ENCODE peak calls at places on chromosome 4, in five cellular contexts. X, G, Z, F and R are unnamed samples.
A peak's percentile ranks its signal among the peaks of the same experiment; 100 is the strongest.

GRCh38 chr4:40241936-40242590 is 45.2 kb downstream of the RHOH start:
- DNase-seq in X (no peak), F (no peak), G (peak; percentile 45), Z (no peak), R (no peak)

GRCh38 chr4:115453416-115453815 is 340.0 kb upstream of the NDST4 start:
- DNase-seq in F (no peak), Z (no peak), X (no peak), G (no peak), R (no peak)

GRCh38 chr4:99885063-99885664 is 9.1 kb downstream of the LAMTOR3 start:
- DNase-seq in G (no peak), F (no peak), X (no peak), Z (peak; percentile 18), R (no peak)

GRCh38 chr4:155407480-155407879 is 30.7 kb upstream of the MAP9 start:
- DNase-seq in F (no peak), X (no peak), Z (no peak), G (no peak), R (no peak)

GRCh38 chr4:41856797-41857196 is 78.4 kb upstream of the TMEM33 start:
- DNase-seq in Z (no peak), X (no peak), F (no peak), G (no peak), R (no peak)

GRCh38 chr4:174244441-174244840 is 39.0 kb downstream of the FBXO8 start:
- DNase-seq in Z (no peak), G (no peak), X (no peak), F (no peak), R (no peak)

GRCh38 chr4:153529646-153530045 is 63.5 kb downstream of the TMEM131L start:
- DNase-seq in Z (no peak), F (no peak), G (no peak), X (no peak), R (no peak)

GRCh38 chr4:181659202-181659601 is 584.0 kb upstream of the TENM3 start:
- DNase-seq in G (no peak), F (no peak), X (no peak), Z (no peak), R (no peak)

GRCh38 chr4:81724925-81725329 is 253.2 kb upstream of the RASGEF1B start:
- DNase-seq in Z (no peak), F (peak; percentile 78), G (no peak), X (no peak), R (no peak)

GRCh38 chr4:168549145-168549544 is 52.3 kb downstream of the PALLD start:
- DNase-seq in Z (no peak), G (no peak), F (no peak), X (no peak), R (no peak)

GRCh38 chr4:168551211-168551610 is 54.4 kb downstream of the PALLD start:
- DNase-seq in X (no peak), Z (no peak), F (no peak), G (no peak), R (no peak)

GRCh38 chr4:168550071-168550766 is 53.4 kb downstream of the PALLD start:
- DNase-seq in X (no peak), F (no peak), G (no peak), Z (no peak), R (no peak)

GRCh38 chr4:168553714-168554370 is 57.0 kb downstream of the PALLD start:
- DNase-seq in X (no peak), F (no peak), G (no peak), Z (no peak), R (no peak)

DNA sequence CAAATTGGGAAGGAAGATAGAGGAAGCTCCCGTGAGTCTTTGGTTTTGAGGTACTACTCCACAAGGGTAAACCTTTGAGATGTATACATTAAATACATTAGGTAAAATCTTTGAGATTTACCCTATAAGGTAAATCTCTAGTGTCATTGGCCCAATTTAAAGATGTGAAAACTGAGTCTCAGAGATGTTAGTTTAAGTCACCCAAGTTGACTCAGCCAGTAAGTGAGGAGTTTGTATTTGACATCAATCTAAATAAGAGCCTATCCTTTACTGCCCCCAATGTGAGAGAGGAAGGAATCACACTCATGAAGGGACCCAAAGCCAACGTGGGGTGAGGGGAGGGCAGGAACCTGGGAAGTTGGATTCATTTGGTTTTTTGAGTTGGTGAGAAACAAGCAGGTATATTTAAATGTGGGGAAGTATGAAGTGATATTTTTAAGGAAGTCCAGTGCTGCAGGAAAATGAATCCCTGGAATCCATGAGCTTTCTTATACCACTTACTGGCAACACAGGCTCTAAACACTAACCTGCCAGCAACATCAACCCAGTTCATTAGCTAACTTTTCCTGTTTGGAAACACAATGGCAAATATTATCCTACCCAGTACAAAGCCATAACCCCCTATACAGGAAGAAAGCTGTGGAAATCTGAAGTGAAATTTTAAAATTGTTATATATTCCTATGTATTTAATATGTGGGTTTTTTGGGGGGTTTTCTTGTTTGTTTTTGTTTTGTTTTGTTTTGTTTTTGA is 55.3 kb downstream of the PALLD start:
- DNase-seq in G (no peak), Z (no peak), X (no peak), F (no peak), R (no peak)
- H3K4me3 ChIP-seq in G (no peak overlapping the region), Z (no peak overlapping the region), X (no peak overlapping the region), F (no peak overlapping the region), R (no peak overlapping the region)

GRCh38 chr4:26269038-26269437 is 51.8 kb upstream of the RBPJ start:
- DNase-seq in X (no peak), G (no peak), Z (no peak), F (no peak), R (no peak)
- H3K4me1 ChIP-seq in X (no peaks in the 10 kb centered on the region), G (no peaks in the 10 kb centered on the region), Z (no peaks in the 10 kb centered on the region), F (peaks cover 9% of the 10 kb centered on the region), R (no peaks in the 10 kb centered on the region)

GRCh38 chr4:54941994-54942552 is 183.3 kb downstream of the KDR start:
- DNase-seq in F (no peak), Z (no peak), X (no peak), G (peak; percentile 6), R (peak; percentile 43)

GRCh38 chr4:54945838-54946237 is 179.6 kb downstream of the KDR start:
- DNase-seq in F (no peak), X (no peak), G (no peak), Z (no peak), R (no peak)

GRCh38 chr4:54937501-54937900 is 187.9 kb downstream of the KDR start:
- DNase-seq in F (no peak), X (no peak), G (no peak), Z (no peak), R (no peak)

GRCh38 chr4:54940996-54941395 is 184.4 kb downstream of the KDR start:
- DNase-seq in Z (no peak), G (no peak), X (no peak), F (no peak), R (peak; percentile 56)

GRCh38 chr4:54942735-54943134 is 182.7 kb downstream of the KDR start:
- DNase-seq in X (no peak), F (no peak), G (peak; percentile 15), Z (no peak), R (peak; percentile 33)
- H3K4me3 ChIP-seq in X (no peak overlapping the region), F (no peak overlapping the region), G (no peak overlapping the region), Z (no peak overlapping the region), R (no peak overlapping the region)

DNA sequence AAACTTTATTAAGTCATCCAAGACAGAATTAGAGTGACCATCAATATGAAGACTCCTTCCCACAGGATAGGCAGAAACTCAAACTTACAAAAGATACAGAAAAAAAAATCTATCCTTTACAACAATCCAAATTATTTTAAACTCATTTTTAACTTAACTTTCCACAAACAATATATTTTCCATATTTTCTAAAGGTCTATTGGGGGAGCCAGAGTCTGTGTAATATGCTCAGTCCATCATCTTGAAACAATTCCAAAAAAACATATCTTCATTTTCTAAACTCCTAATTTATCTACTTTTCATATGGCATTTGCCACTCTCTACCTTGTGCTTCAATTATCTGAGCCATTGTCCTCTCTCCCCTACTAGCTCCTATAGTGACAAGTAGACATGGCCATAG is 378.1 kb downstream of the PDGFC start:
- DNase-seq in Z (no peak), G (no peak), F (no peak), X (no peak), R (no peak)
- H3K4me1 ChIP-seq in Z (no peaks in the 10 kb centered on the region), G (no peaks in the 10 kb centered on the region), F (peaks cover 7% of the 10 kb centered on the region), X (no peaks in the 10 kb centered on the region), R (no peaks in the 10 kb centered on the region)

DNA sequence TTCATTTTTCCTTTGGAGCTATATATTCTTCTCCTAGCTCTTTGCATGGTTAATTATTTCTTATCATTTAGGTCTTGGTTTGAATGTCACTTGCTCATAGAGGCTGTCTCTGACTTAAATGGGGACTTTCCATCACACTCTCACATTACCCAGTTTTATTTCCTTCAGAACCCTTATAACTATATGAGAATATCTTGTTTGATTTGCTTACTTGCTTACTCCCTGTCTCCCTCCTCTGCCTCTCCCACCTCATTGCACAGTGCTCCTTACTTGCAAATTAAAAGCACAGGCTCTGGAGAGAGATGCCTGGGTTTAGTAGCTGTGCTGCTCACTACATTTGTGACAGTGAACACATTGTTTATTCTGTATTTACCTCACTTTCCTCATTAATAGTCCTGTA is 174.6 kb downstream of the SOWAHB start:
- DNase-seq in Z (no peak), F (no peak), X (no peak), G (no peak), R (no peak)
- H3K4me3 ChIP-seq in Z (no peak overlapping the region), F (no peak overlapping the region), X (no peak overlapping the region), G (no peak overlapping the region), R (no peak overlapping the region)

GRCh38 chr4:1856071-1856919 is at the start of gene LETM1:
- DNase-seq in F (peak; percentile 97), Z (peak; percentile 97), G (peak; percentile 88), X (peak; percentile 72), R (peak; percentile 93)

GRCh38 chr4:1856920-1857699 is 1.2 kb upstream of the LETM1 start:
- DNase-seq in G (no peak), X (no peak), F (no peak), Z (no peak), R (no peak)

GRCh38 chr4:1862055-1862911 is 6.3 kb upstream of the LETM1 start:
- DNase-seq in G (no peak), X (no peak), F (no peak), Z (no peak), R (peak; percentile 15)

GRCh38 chr4:1857931-1858330 is 2.0 kb upstream of the LETM1 start:
- DNase-seq in Z (no peak), G (no peak), X (no peak), F (no peak), R (no peak)

DNA sequence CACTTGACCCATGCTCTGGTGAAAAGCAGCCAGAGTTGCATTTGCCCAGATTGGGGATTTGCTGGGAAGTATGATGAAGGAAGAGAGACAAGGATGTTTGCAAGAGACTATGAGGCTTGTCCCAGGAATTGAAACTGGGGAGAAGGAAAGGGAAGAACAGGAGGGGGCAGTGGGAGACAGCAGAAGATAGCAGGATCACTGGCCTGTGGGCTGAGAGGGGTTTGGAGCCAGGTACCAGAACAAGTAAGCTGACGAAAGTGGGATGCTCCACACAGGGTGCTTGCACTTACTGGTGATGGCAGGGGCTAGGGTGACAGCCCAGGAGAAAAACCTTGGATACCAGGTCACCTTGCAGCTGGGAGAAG is 3.4 kb upstream of the LETM1 start:
- DNase-seq in F (no peak), G (no peak), X (no peak), Z (no peak), R (no peak)
- H3K4me1 ChIP-seq in F (peaks cover 10% of the 10 kb centered on the region), G (peaks cover 28% of the 10 kb centered on the region), X (peaks cover 10% of the 10 kb centered on the region), Z (peaks cover 6% of the 10 kb centered on the region), R (peaks cover 46% of the 10 kb centered on the region)

DNA sequence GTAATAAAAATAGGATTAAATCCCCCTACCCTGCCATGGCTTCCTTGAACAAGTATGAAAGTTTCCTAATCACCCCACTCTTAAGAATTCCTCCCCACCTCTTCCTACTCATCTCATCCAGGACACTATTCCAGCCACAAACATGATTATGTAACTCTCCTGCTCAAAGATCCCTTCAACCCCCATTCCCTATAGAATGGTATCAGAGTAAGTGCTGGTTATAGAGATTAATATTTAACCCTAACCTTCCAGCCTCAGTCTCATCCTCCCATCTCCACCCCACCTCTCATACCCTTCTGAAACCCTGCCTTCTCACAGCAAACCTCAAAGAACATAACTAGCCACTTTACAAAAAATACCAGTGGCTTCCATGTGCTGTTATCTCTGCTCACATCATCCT is 155.1 kb downstream of the PPP3CA start:
- DNase-seq in G (no peak), X (no peak), Z (no peak), F (no peak), R (no peak)
- H3K4me3 ChIP-seq in G (no peak overlapping the region), X (no peak overlapping the region), Z (no peak overlapping the region), F (no peak overlapping the region), R (no peak overlapping the region)